ENCODE peak calls at places on chromosomes 2 and 18, in eight cellular contexts. A is WTC11, N is A549, Y is IMR-90, P is SK-N-SH, I is GM12878, C is K562, T is HepG2. K is an unnamed sample.

GRCh38 chr2:172437419-172438063 is 10.2 kb downstream of the ITGA6 start:
- DNase-seq in A (no peak), T (no peak), C (no peak), N (no peak), I (peak; percentile 16), P (no peak), Y (no peak), K (no peak)

GRCh38 chr2:32264422-32265149 is at the start of gene NLRC4:
- DNase-seq in I (no peak), P (no peak), N (no peak), T (no peak), A (no peak), Y (no peak), C (no peak), K (no peak)

GRCh38 chr2:25651066-25651465 is 22.3 kb downstream of the DTNB start:
- DNase-seq in Y (peak; percentile 56), A (no peak), N (no peak), I (no peak), C (no peak), P (no peak), T (no peak), K (no peak)

GRCh38 chr2:98560256-98560771 is 48.0 kb downstream of the COA5 start:
- DNase-seq in P (no peak), Y (peak; percentile 96), N (peak; percentile 9), I (no peak), T (no peak), C (peak; percentile 91), A (no peak), K (no peak)

GRCh38 chr2:33529771-33530481 is 53.5 kb downstream of the RASGRP3 start:
- DNase-seq in P (no peak), C (peak; percentile 9), Y (peak; percentile 98), N (peak; percentile 48), I (peak; percentile 28), T (no peak), A (no peak), K (no peak)

GRCh38 chr2:240964854-240965295 is 33.5 kb upstream of the SNED1 start:
- DNase-seq in C (no peak), T (no peak), P (no peak), N (no peak), Y (no peak), I (no peak), A (no peak), K (peak; percentile 45)

GRCh38 chr2:26942543-26943295 is 27.7 kb upstream of the MAPRE3 start:
- DNase-seq in A (peak; percentile 87), C (peak; percentile 84), Y (peak; percentile 48), P (peak; percentile 90), N (peak; percentile 78), T (peak; percentile 53), I (no peak), K (peak; percentile 69)

GRCh38 chr2:20188851-20189250 is 36.1 kb downstream of the SDC1 start:
- DNase-seq in I (no peak), P (no peak), Y (no peak), C (no peak), A (peak; percentile 49), N (no peak), T (no peak), K (no peak)

GRCh38 chr18:78589916-78590437 is 389.6 kb upstream of the SALL3 start:
- DNase-seq in Y (no peak), N (no peak), P (no peak), I (no peak), C (no peak), T (no peak), A (no peak), K (no peak)

GRCh38 chr2:190547914-190548313 is 13.4 kb upstream of the NEMP2 start:
- DNase-seq in P (no peak), Y (no peak), I (no peak), A (no peak), C (no peak), T (no peak), N (no peak), K (no peak)

GRCh38 chr18:2091937-2092336 is 479.4 kb downstream of the METTL4 start:
- DNase-seq in N (no peak), T (no peak), I (no peak), C (peak; percentile 22), A (no peak), P (no peak), Y (no peak), K (no peak)

GRCh38 chr18:59665057-59666007 is 31.9 kb downstream of the CCBE1 start:
- DNase-seq in Y (peak; percentile 57), C (no peak), I (no peak), N (no peak), P (no peak), T (no peak), A (no peak), K (no peak)

GRCh38 chr2:238169708-238170251 is 11.0 kb downstream of the ERFE start:
- DNase-seq in T (no peak), Y (peak; percentile 98), C (no peak), N (peak; percentile 46), I (no peak), P (peak; percentile 20), A (no peak), K (no peak)

GRCh38 chr2:184053326-184053725 is 545.0 kb upstream of the ZNF804A start:
- DNase-seq in C (no peak), P (no peak), Y (no peak), N (peak; percentile 14), T (no peak), A (no peak), I (no peak), K (no peak)

GRCh38 chr2:71736091-71736878 is 282.9 kb downstream of the DYSF start:
- DNase-seq in T (no peak), C (no peak), N (no peak), Y (no peak), I (no peak), A (no peak), P (no peak), K (no peak)

GRCh38 chr2:224211821-224212220 is 172.7 kb upstream of the SERPINE2 start:
- DNase-seq in Y (no peak), I (no peak), C (no peak), P (no peak), A (no peak), N (no peak), T (no peak), K (no peak)

GRCh38 chr2:232533944-232534710 is 5.4 kb upstream of the CHRNG start:
- DNase-seq in C (no peak), A (no peak), N (no peak), I (no peak), P (no peak), Y (peak; percentile 13), T (no peak), K (no peak)
- TF ChIP-seq USF2 in C (no peak), A (no peak), N (no peak), I (no peak), P (no peak), Y (no peak), T (no peak), K (no peak)

DNA sequence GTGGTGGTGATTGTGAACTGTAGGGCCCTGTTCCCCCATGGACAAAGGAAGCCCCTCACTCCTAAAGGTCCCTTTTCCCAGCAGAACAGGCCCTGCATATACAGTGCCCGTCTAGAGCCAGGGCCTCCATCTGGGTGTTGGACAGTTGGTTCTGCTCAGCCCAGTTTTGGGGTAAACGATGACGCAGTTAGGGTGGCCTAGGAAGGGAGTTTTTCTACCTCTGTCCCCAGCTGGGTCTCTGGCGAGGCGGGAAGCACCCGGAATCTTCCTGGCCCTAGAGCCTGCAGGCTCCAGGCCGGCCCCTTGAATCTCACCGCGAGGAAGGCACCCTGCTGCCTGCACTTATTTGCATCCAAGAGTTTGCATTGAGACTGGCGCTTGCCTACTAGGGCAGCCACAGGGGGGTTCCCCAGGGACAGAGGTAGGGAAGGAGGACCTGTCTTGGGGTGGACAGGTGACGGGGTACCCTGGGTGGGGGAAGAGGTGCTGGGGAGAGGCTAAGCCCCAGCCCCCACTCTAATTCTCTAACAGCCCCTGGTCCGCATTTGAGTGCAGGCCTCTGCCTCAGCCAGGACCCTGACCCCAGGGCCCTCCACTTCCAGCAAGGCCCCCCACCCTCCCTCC is 514 bp upstream of the MTA3 start:
- DNase-seq in C (peak; percentile 12), I (peak; percentile 48), N (no peak), A (peak; percentile 75), Y (no peak), P (no peak), T (peak; percentile 40), K (peak; percentile 46)
- TF ChIP-seq USF2 in C (no peak), I (no peak), N (no peak), A (peak; percentile 11), Y (no peak), P (no peak), T (no peak), K (no peak)

GRCh38 chr2:188292446-188293239 is 969 bp downstream of the GULP1 start:
- DNase-seq in P (peak; percentile 78), C (peak; percentile 82), I (no peak), T (no peak), N (peak; percentile 94), A (peak; percentile 82), Y (peak; percentile 86), K (peak; percentile 88)

GRCh38 chr2:188295067-188295685 is 3.5 kb downstream of the GULP1 start:
- DNase-seq in C (no peak), P (no peak), A (no peak), Y (no peak), I (no peak), N (no peak), T (no peak), K (no peak)

GRCh38 chr2:188291617-188292445 is at the start of gene GULP1:
- DNase-seq in P (peak; percentile 85), N (peak; percentile 82), I (no peak), A (peak; percentile 87), T (peak; percentile 18), C (peak; percentile 86), Y (peak; percentile 75), K (peak; percentile 84)

GRCh38 chr2:188294547-188294946 is 2.9 kb downstream of the GULP1 start:
- DNase-seq in T (no peak), Y (peak; percentile 24), P (no peak), C (no peak), N (no peak), I (no peak), A (no peak), K (no peak)

GRCh38 chr2:188293601-188294482 is 2.2 kb downstream of the GULP1 start:
- DNase-seq in A (no peak), I (no peak), N (peak; percentile 73), T (no peak), P (peak; percentile 61), C (peak; percentile 67), Y (peak; percentile 78), K (no peak)
- TF ChIP-seq USF2 in A (no peak), I (no peak), N (no peak), T (no peak), P (no peak), C (no peak), Y (no peak), K (no peak)

GRCh38 chr2:137975280-137976271 is 11.3 kb downstream of the HNMT start:
- DNase-seq in T (peak; percentile 73), I (no peak), N (no peak), C (no peak), Y (no peak), A (no peak), P (no peak), K (no peak)
- TF ChIP-seq USF2 in T (no peak), I (no peak), N (no peak), C (no peak), Y (no peak), A (no peak), P (no peak), K (no peak)